ENCODE peak calls at places on chromosomes 16 and 17, in ten cellular contexts. P is upper lobe of right lung, J is tibial artery, W is RWPE1, U is AG04450, N is cardiac muscle cell, Y is lower lobe of right lung, L is HFFc6, Z is SK-N-SH, M is AG09309. A is an unnamed sample.

GRCh38 chr16:80938035-80938927 is 68.4 kb downstream of the CMC2 start:
- DNase-seq in P (no peak), Z (no peak), N (peak), Y (no peak), L (peak), J (peak), W (no peak), M (peak), U (peak), A (no peak)

GRCh38 chr17:45116434-45117016 is 15.8 kb downstream of the PLCD3 start:
- DNase-seq in J (no peak), U (no peak), W (no peak), P (no peak), M (no peak), Z (peak), Y (no peak), L (no peak), N (no peak), A (no peak)

GRCh38 chr17:61701334-61701733 is 110.3 kb upstream of the NACA2 start:
- DNase-seq in L (no peak), W (no peak), N (no peak), P (no peak), M (no peak), J (no peak), U (no peak), Y (no peak), Z (no peak), A (no peak)

GRCh38 chr16:11977206-11978041 is 890 bp downstream of the SNX29 start:
- DNase-seq in Z (peak), U (peak), N (peak), J (peak), Y (no peak), L (peak), W (peak), M (peak), P (no peak), A (no peak)

GRCh38 chr16:74563828-74564263 is 43.1 kb downstream of the GLG1 start:
- DNase-seq in P (no peak), M (no peak), J (no peak), Z (no peak), Y (peak), L (peak), U (no peak), W (no peak), N (peak), A (no peak)

GRCh38 chr17:64097196-64097936 is 32.6 kb downstream of the ERN1 start:
- DNase-seq in M (no peak), W (no peak), U (no peak), Z (no peak), N (peak), J (no peak), Y (no peak), P (no peak), L (peak), A (no peak)

GRCh38 chr17:10618202-10618635 is 38.9 kb downstream of the MYH3 start:
- DNase-seq in M (peak), Y (peak), U (peak), N (peak), J (peak), P (peak), Z (peak), W (peak), L (peak), A (peak)

GRCh38 chr17:80853076-80853475 is 138.6 kb upstream of the CHMP6 start:
- DNase-seq in Z (no peak), L (no peak), P (peak), J (no peak), M (no peak), U (no peak), Y (no peak), N (no peak), W (no peak), A (no peak)

GRCh38 chr17:63696381-63696961 is 3.5 kb downstream of the LIMD2 start:
- DNase-seq in P (no peak), L (peak), Y (no peak), W (no peak), M (no peak), U (no peak), J (no peak), N (peak), Z (peak), A (no peak)

GRCh38 chr16:12484987-12485386 is 318.7 kb downstream of the CPPED1 start:
- DNase-seq in Z (no peak), J (no peak), P (no peak), U (no peak), Y (no peak), L (no peak), M (no peak), W (no peak), N (no peak), A (no peak)

GRCh38 chr17:33520404-33521032 is 227.4 kb upstream of the ASIC2 start:
- DNase-seq in Z (peak), Y (peak), L (no peak), J (peak), M (no peak), N (peak), W (peak), U (no peak), P (no peak), A (peak)

GRCh38 chr16:14485131-14485551 is 144.9 kb downstream of the PARN start:
- DNase-seq in Y (no peak), N (peak), L (peak), J (no peak), Z (no peak), M (no peak), W (no peak), U (no peak), P (no peak), A (no peak)

GRCh38 chr17:48378696-48379095 is 51.3 kb downstream of the SKAP1 start:
- DNase-seq in Y (no peak), W (no peak), Z (no peak), P (no peak), N (no peak), M (no peak), J (no peak), L (no peak), U (no peak), A (no peak)

GRCh38 chr17:50903604-50904521 is 37.7 kb upstream of the TOB1 start:
- DNase-seq in Y (no peak), M (no peak), U (peak), W (peak), J (no peak), P (no peak), Z (no peak), L (no peak), N (peak), A (no peak)

GRCh38 chr17:50905460-50905803 is 39.3 kb upstream of the TOB1 start:
- DNase-seq in Z (peak), N (no peak), P (peak), U (no peak), M (no peak), W (no peak), Y (no peak), J (no peak), L (no peak), A (no peak)

GRCh38 chr17:50906443-50906842 is 40.3 kb upstream of the TOB1 start:
- DNase-seq in N (no peak), W (no peak), P (no peak), U (no peak), Y (no peak), Z (no peak), L (no peak), M (no peak), J (no peak), A (no peak)

GRCh38 chr17:50902768-50903353 is 36.7 kb upstream of the TOB1 start:
- DNase-seq in N (no peak), U (no peak), L (no peak), J (no peak), Z (no peak), P (no peak), M (no peak), Y (no peak), W (no peak), A (no peak)

GRCh38 chr17:50904522-50905459 is 38.6 kb upstream of the TOB1 start:
- DNase-seq in L (no peak), J (peak), Y (peak), W (no peak), P (peak), Z (peak), N (peak), U (no peak), M (no peak), A (no peak)
- TF ChIP-seq CTCF in L (no peak), J (no peak), Y (no peak), W (no peak), P (no peak), Z (no peak), N (no peak), U (no peak), M (no peak), A (no peak)

GRCh38 chr16:82639666-82640336 is 13.0 kb downstream of the CDH13 start:
- DNase-seq in J (no peak), N (peak), M (no peak), U (no peak), W (peak), P (peak), Y (peak), L (peak), Z (peak), A (no peak)

GRCh38 chr16:82643936-82644630 is 17.3 kb downstream of the CDH13 start:
- DNase-seq in W (no peak), U (no peak), Z (no peak), M (no peak), Y (no peak), N (no peak), P (no peak), J (no peak), L (no peak), A (no peak)

GRCh38 chr16:82643136-82643535 is 16.4 kb downstream of the CDH13 start:
- DNase-seq in Y (no peak), P (no peak), W (no peak), Z (no peak), N (no peak), L (no peak), M (no peak), U (no peak), J (no peak), A (no peak)

GRCh38 chr16:82639263-82639662 is 12.5 kb downstream of the CDH13 start:
- DNase-seq in W (no peak), U (no peak), L (no peak), N (no peak), M (no peak), Y (no peak), Z (no peak), P (no peak), J (no peak), A (no peak)

GRCh38 chr16:82641336-82641984 is 14.7 kb downstream of the CDH13 start:
- DNase-seq in Y (no peak), L (peak), Z (no peak), P (no peak), M (no peak), J (no peak), W (no peak), U (no peak), N (peak), A (no peak)
- TF ChIP-seq CTCF in Y (no peak), L (peak), Z (peak), P (no peak), M (peak), J (peak), W (no peak), U (peak), N (peak), A (no peak)

DNA sequence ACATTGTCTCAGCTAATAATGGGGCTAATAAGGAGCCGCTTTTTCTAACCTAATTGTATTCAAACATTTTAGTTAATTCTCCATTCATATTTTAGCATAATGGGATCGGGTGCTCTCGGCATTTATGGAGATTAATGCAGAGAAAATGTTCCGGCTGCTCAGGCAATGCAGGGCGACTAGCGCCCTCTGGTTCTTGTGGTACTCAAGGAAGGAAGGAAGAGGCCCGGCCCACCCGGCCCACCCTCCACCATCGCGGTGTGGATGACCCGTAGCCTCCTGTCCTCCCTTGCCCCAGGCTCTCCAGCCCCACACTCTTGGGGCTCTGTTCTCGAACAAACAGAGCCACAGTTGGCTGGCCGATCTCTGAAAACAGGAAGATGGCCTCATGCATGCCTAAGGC is 21.1 kb upstream of the ABCC3 start:
- DNase-seq in W (no peak), N (peak), Y (no peak), Z (peak), U (no peak), J (no peak), M (no peak), P (no peak), L (no peak), A (no peak)
- TF ChIP-seq CTCF in W (no peak), N (peak), Y (no peak), Z (no peak), U (no peak), J (no peak), M (no peak), P (peak), L (peak), A (peak)

DNA sequence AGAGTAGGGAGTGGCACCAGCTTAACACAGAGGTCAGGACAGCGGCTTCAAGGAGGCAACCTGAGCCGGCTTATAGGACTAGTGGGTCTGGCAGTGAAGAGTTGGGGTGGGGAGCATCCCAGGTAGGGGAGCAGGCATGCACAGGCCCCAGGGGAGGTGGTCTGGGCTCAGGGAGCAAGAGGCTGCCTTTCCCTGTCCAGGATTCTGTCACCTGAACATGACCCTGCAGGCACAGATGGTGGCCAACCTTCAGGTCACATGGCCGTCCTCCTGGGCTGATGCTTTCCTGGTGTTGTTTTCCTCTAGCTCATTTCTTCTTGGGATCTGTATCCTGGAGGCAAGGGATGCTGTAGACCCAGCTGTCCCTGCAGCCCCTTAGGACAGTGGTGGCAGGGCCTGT is 3.5 kb upstream of the MYO15A start:
- DNase-seq in Z (no peak), L (no peak), U (no peak), Y (no peak), J (no peak), N (no peak), P (no peak), W (no peak), M (no peak), A (no peak)
- TF ChIP-seq CTCF in Z (no peak), L (no peak), U (no peak), Y (no peak), J (no peak), N (no peak), P (no peak), W (no peak), M (no peak), A (no peak)

GRCh38 chr16:49466529-49466831 is 92.9 kb downstream of the C16orf78 start:
- DNase-seq in W (no peak), J (no peak), N (no peak), Z (no peak), P (no peak), Y (no peak), M (no peak), U (no peak), L (no peak), A (no peak)

GRCh38 chr16:49465661-49466528 is 92.3 kb downstream of the C16orf78 start:
- DNase-seq in N (no peak), U (no peak), Y (no peak), W (no peak), Z (no peak), L (no peak), J (no peak), M (no peak), P (no peak), A (peak)

GRCh38 chr16:49467540-49468372 is 94.2 kb downstream of the C16orf78 start:
- DNase-seq in N (no peak), M (no peak), U (no peak), Z (no peak), L (no peak), Y (peak), J (peak), W (no peak), P (no peak), A (peak)

GRCh38 chr16:49468611-49469322 is 95.2 kb downstream of the C16orf78 start:
- DNase-seq in U (no peak), Y (peak), N (no peak), P (peak), L (no peak), Z (no peak), J (no peak), W (no peak), M (no peak), A (peak)

DNA sequence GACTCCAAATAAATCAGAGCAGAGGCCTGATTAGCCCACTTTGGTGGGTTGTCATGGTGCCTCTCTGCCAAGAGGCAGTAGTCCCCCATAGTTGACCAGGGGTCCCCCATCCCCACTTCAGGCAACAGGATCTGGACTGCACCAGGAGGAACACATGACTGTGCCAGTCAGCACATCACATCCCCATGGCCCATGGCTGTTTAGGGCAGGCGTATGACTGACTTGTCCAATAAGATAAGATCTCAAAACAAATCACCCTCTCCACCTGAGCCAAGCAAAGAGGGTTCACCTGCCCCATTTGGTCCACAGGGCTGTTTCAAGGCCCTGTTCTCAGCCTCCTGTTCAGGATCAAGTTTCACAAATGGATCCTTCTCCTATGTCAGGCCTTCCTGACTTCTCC is 93.3 kb downstream of the C16orf78 start:
- DNase-seq in M (no peak), W (no peak), L (no peak), P (no peak), Y (peak), U (no peak), N (no peak), J (peak), Z (no peak), A (peak)
- TF ChIP-seq CTCF in M (no peak), W (no peak), L (no peak), P (no peak), Y (no peak), U (no peak), N (no peak), J (no peak), Z (no peak), A (no peak)

DNA sequence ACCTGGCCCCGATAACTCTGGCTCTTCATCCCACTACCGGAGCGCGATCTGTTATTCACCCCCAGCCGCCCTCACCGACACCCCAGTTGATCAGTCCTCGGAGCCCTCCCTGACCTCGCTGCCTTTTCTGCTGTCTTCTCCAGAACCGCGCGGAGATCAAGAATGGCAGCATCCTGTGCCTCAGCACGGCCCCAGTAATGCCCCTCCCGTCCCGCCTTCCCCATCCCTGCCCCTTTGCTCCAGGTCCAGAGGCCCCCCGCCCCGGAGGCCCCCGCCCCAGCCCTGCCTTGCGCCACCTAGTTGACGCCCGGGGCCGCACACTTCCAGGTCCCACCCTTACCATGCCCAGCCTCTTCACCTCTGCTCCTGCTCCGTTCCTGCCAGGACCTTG is 872 bp downstream of the ELMO3 start:
- DNase-seq in N (no peak), Z (peak), W (peak), M (no peak), U (no peak), L (no peak), Y (no peak), P (peak), J (no peak), A (no peak)
- TF ChIP-seq CTCF in N (no peak), Z (no peak), W (peak), M (no peak), U (no peak), L (peak), Y (no peak), P (no peak), J (no peak), A (peak)